ENCODE peak calls at places on chromosomes 13 and 19, in six cellular contexts. E is IMR-90, V is HL-60, G is cardiac muscle cell, J is A549, Z is fibroblast of mammary gland. P is an unnamed sample.
A peak's percentile ranks its signal among the peaks of the same experiment; 100 is the strongest.

GRCh38 chr13:47326061-47326460 is 429.2 kb upstream of the HTR2A start:
- DNase-seq in E (peak; percentile 49), V (no peak), G (peak; percentile 36), J (no peak), Z (peak; percentile 92), P (no peak)

GRCh38 chr19:40392894-40393517 is 3.0 kb upstream of the HIPK4 start:
- DNase-seq in E (no peak), V (no peak), G (no peak), J (peak; percentile 81), Z (no peak), P (peak; percentile 36)

GRCh38 chr19:4506449-4507149 is 11.7 kb downstream of the PLIN4 start:
- DNase-seq in E (peak; percentile 80), V (peak; percentile 36), G (peak; percentile 47), J (no peak), Z (peak; percentile 84), P (no peak)

GRCh38 chr19:40323705-40324104 is 24.5 kb downstream of the C19orf47 start:
- DNase-seq in E (no peak), V (no peak), G (no peak), J (no peak), Z (no peak), P (no peak)

GRCh38 chr19:46416077-46416709 is 2.8 kb upstream of the CCDC8 start:
- DNase-seq in E (peak; percentile 75), V (no peak), G (peak; percentile 96), J (peak; percentile 84), Z (peak; percentile 81), P (no peak)

GRCh38 chr19:29622191-29623070 is 16.3 kb downstream of the POP4 start:
- DNase-seq in E (no peak), V (no peak), G (no peak), J (no peak), Z (no peak), P (peak; percentile 6)

GRCh38 chr13:93227906-93228801 is 1.5 kb downstream of the GPC6 start:
- DNase-seq in E (peak; percentile 87), V (no peak), G (peak; percentile 93), J (no peak), Z (peak; percentile 85), P (no peak)

GRCh38 chr13:45179428-45179827 is 21.4 kb downstream of the KCTD4 start:
- DNase-seq in E (peak; percentile 63), V (no peak), G (no peak), J (no peak), Z (peak; percentile 50), P (no peak)

GRCh38 chr13:62847520-62847919 is 1431.9 kb upstream of the PCDH20 start:
- DNase-seq in E (no peak), V (no peak), G (no peak), J (no peak), Z (no peak), P (no peak)

GRCh38 chr19:8158411-8159074 is 9.2 kb upstream of the FBN3 start:
- DNase-seq in E (peak; percentile 79), V (peak; percentile 80), G (peak; percentile 92), J (peak; percentile 51), Z (peak; percentile 80), P (peak; percentile 74)

GRCh38 chr19:11693505-11694499 is 44.9 kb downstream of the ZNF823 start:
- DNase-seq in E (peak; percentile 75), V (peak; percentile 34), G (peak; percentile 66), J (no peak), Z (peak; percentile 91), P (peak; percentile 35)

GRCh38 chr13:23087884-23088283 is 92.9 kb upstream of the SGCG start:
- DNase-seq in E (peak; percentile 20), V (peak; percentile 22), G (peak; percentile 33), J (peak; percentile 13), Z (peak; percentile 41), P (no peak)

GRCh38 chr19:45340232-45340898 is at the start of gene KLC3:
- DNase-seq in E (no peak), V (no peak), G (no peak), J (peak; percentile 26), Z (no peak), P (no peak)

GRCh38 chr19:16435238-16435911 is 36.4 kb downstream of the EPS15L1 start:
- DNase-seq in E (peak; percentile 98), V (no peak), G (peak; percentile 96), J (no peak), Z (peak; percentile 95), P (no peak)

GRCh38 chr19:32268381-32268780 is 77.0 kb upstream of the ZNF507 start:
- DNase-seq in E (no peak), V (no peak), G (no peak), J (no peak), Z (no peak), P (no peak)

GRCh38 chr19:40609561-40610395 is 8.6 kb downstream of the LTBP4 start:
- DNase-seq in E (no peak), V (peak; percentile 73), G (peak; percentile 70), J (peak; percentile 98), Z (peak; percentile 84), P (peak; percentile 74)

GRCh38 chr19:33410915-33411401 is 37.4 kb downstream of the CEBPG start:
- DNase-seq in E (no peak), V (no peak), G (no peak), J (no peak), Z (no peak), P (no peak)

DNA sequence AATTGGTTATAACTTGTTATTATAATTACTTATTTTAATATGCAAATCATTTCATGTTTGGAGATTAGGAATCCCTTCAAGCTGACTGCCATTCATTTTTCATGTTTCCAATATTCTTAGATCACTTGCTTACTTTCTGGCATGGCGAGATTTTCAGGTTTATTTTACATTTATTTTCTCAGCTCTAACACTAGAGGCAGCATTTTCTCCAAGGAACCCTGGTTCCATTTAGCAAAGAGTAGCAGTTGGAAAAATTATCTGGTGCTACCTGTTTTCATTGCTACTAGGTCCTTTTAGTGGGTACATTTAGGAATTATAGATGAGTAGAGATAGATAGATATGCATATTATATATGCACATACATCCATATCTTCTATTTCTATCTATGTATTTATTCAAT is 90.9 kb upstream of the TRPC4 start:
- DNase-seq in E (peak; percentile 1), V (no peak), G (peak; percentile 5), J (no peak), Z (no peak), P (no peak)
- TF ChIP-seq CTCF in E (peak; percentile 16), V (no peak), G (peak; percentile 31), J (peak; percentile 7), Z (peak; percentile 33), P (peak; percentile 45)

DNA sequence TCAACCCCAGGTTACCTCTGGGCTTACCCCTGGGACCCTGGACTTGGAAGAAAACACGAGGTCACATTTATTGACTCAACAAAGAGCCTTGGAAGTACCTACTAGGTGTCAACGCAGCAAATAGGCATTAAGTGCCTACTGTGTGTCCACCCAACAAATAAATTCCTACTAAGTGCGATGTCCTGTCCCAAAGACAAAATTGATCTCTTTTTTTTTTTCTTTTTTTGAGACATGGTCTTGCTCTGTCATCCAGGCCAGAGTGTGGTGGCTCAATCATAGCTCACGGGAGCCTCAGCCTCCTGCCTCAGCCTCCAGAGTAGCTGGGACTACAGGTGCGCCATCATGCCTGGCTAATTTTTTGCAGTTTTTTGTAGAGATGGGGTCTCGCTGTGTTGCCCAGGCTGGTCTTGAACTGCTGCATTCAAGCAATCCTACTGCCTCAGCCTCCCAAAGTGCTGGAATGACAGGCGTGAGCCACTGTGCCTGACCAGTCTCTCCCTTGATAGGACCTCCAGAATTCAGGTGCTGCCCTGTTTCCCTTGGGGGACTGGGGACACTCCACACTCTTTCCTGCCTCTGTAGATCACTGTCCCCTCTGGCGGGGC is 595 bp upstream of the S1PR2 start:
- DNase-seq in E (no peak), V (no peak), G (no peak), J (no peak), Z (no peak), P (no peak)
- H3K4me3 ChIP-seq in E (peak overlapping the region; percentile 87), V (peak overlapping the region; percentile 73), G (peak overlapping the region; percentile 55), J (peak overlapping the region; percentile 95), Z (peak overlapping the region; percentile 82), P (peak overlapping the region; percentile 76)

DNA sequence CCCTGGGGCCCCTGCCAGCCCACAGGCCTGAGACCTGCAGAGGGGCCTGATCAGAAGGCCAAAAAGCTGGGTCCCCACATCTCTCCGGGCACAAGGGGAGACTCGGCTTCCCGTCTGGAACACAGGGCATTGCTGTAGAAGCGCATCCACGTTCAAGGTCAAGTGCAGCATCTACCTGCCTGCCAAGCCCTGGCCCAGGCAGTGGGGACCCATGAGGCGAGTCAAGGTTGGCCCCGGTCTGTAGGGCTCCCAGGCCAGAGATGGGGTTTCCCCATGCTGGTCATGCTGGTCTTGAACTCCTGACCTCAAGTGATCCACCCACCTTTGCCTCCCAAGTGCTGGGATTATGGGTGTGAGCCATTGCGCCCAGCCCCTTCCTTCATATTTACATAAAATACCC is 13.5 kb upstream of the COMP start:
- DNase-seq in E (no peak), V (no peak), G (no peak), J (no peak), Z (no peak), P (no peak)
- TF ChIP-seq CTCF in E (no peak), V (no peak), G (no peak), J (no peak), Z (no peak), P (no peak)

GRCh38 chr19:49019242-49019932 is 2.5 kb upstream of the LHB start:
- DNase-seq in E (peak; percentile 17), V (no peak), G (peak; percentile 50), J (peak; percentile 74), Z (peak; percentile 31), P (no peak)

GRCh38 chr19:49017666-49018351 is 918 bp upstream of the LHB start:
- DNase-seq in E (peak; percentile 45), V (peak; percentile 62), G (peak; percentile 68), J (peak; percentile 52), Z (peak; percentile 48), P (no peak)

GRCh38 chr19:49017041-49017665 is at the start of gene LHB:
- DNase-seq in E (no peak), V (no peak), G (no peak), J (no peak), Z (no peak), P (no peak)

GRCh38 chr19:49020931-49021895 is 2.9 kb downstream of the CGB3 start:
- DNase-seq in E (peak; percentile 25), V (no peak), G (no peak), J (no peak), Z (peak; percentile 70), P (no peak)

GRCh38 chr19:49020342-49020741 is 3.5 kb upstream of the LHB start:
- DNase-seq in E (no peak), V (no peak), G (no peak), J (no peak), Z (no peak), P (no peak)
- H3K4me3 ChIP-seq in E (no peak overlapping the region), V (no peak overlapping the region), G (no peak overlapping the region), J (no peak overlapping the region), Z (no peak overlapping the region), P (no peak overlapping the region)

DNA sequence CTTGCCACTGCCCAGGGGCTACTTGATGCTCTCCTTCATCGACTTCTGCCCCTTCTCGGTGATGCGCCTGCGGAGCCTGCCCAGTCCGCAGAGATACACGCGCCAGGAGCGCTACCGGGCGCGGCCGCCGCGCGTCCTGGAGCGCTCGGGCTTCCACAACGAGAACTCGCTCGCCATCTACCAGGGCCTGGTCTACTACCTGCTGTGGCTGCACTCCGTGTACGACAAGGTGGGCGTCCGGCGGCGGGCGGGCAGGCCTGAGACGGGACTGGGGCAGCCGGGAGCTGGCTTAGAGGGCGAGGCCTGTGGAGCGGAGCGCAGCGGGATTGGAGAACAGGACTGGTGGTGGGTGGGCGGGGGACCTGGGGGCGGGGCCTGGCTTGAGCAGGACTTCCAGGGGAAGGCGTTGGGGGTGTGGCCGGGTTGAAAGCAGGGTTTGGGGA is 12.7 kb upstream of the PSMD8 start:
- DNase-seq in E (peak; percentile 57), V (peak; percentile 42), G (peak; percentile 73), J (peak; percentile 99), Z (peak; percentile 52), P (peak; percentile 31)
- TF ChIP-seq CTCF in E (no peak), V (no peak), G (no peak), J (no peak), Z (no peak), P (peak; percentile 13)